ENCODE peak calls at places on chromosomes 4 and X, in five cellular contexts. K, U, S, F and E are unnamed samples.

GRCh38 chr4:39323836-39324235 is 42.3 kb downstream of the RFC1 start:
- DNase-seq in K (no peak), U (no peak), S (no peak), F (no peak), E (no peak)

GRCh38 chrX:112688242-112688641 is 8.5 kb upstream of the LHFPL1 start:
- DNase-seq in K (no peak), U (no peak), S (no peak), F (no peak), E (no peak)

GRCh38 chr4:134622194-134622593 is 420.6 kb upstream of the PABPC4L start:
- DNase-seq in K (no peak), U (no peak), S (peak), F (no peak), E (no peak)

GRCh38 chr4:6657242-6658203 is 17.0 kb downstream of the MRFAP1 start:
- DNase-seq in K (no peak), U (no peak), S (no peak), F (no peak), E (no peak)

GRCh38 chr4:184475096-184475461 is 729 bp upstream of the IRF2 start:
- DNase-seq in K (no peak), U (peak), S (peak), F (peak), E (peak)

GRCh38 chr4:139245590-139245989 is 34.4 kb downstream of the MGARP start:
- DNase-seq in K (no peak), U (no peak), S (no peak), F (peak), E (no peak)

GRCh38 chr4:1851575-1852415 is 4.2 kb downstream of the LETM1 start:
- DNase-seq in K (no peak), U (no peak), S (no peak), F (no peak), E (no peak)

GRCh38 chrX:140292188-140292587 is 212.7 kb downstream of the SOX3 start:
- DNase-seq in K (no peak), U (no peak), S (no peak), F (no peak), E (no peak)

GRCh38 chr4:5770051-5770450 is 59.0 kb downstream of the EVC start:
- DNase-seq in K (no peak), U (peak), S (no peak), F (no peak), E (no peak)

GRCh38 chr4:145735330-145735638 is 55.3 kb downstream of the C4orf51 start:
- DNase-seq in K (no peak), U (no peak), S (peak), F (peak), E (no peak)

GRCh38 chr4:181688416-181688815 is 554.8 kb upstream of the TENM3 start:
- DNase-seq in K (no peak), U (no peak), S (no peak), F (peak), E (no peak)

GRCh38 chrX:105981772-105982485 is 56.6 kb downstream of the SERPINA7 start:
- DNase-seq in K (no peak), U (no peak), S (no peak), F (no peak), E (no peak)

GRCh38 chr4:152805071-152805650 is 25.4 kb downstream of the ARFIP1 start:
- DNase-seq in K (no peak), U (no peak), S (no peak), F (no peak), E (no peak)

GRCh38 chrX:11105080-11105479 is 6.1 kb upstream of the HCCS start:
- DNase-seq in K (no peak), U (no peak), S (peak), F (peak), E (no peak)

GRCh38 chr4:38757945-38758344 is 24.8 kb downstream of the TLR10 start:
- DNase-seq in K (no peak), U (no peak), S (no peak), F (no peak), E (peak)

GRCh38 chr4:164648151-164648848 is 105.6 kb upstream of the SMIM31 start:
- DNase-seq in K (no peak), U (no peak), S (no peak), F (peak), E (no peak)

GRCh38 chr4:41178372-41179085 is 35.8 kb downstream of the APBB2 start:
- DNase-seq in K (no peak), U (no peak), S (peak), F (peak), E (peak)

GRCh38 chr4:24164054-24164453 is 274.2 kb upstream of the PPARGC1A start:
- DNase-seq in K (no peak), U (no peak), S (peak), F (peak), E (no peak)

GRCh38 chr4:5067908-5068307 is 16.6 kb downstream of the STK32B start:
- DNase-seq in K (no peak), U (no peak), S (no peak), F (no peak), E (no peak)

GRCh38 chr4:102430511-102430910 is 70.6 kb upstream of the NFKB1 start:
- DNase-seq in K (no peak), U (no peak), S (peak), F (peak), E (no peak)

GRCh38 chr4:47930971-47931804 is 16.8 kb upstream of the NFXL1 start:
- DNase-seq in K (no peak), U (no peak), S (no peak), F (peak), E (no peak)

GRCh38 chrX:43969504-43970501 is 3.4 kb downstream of the NDP start:
- DNase-seq in K (no peak), U (no peak), S (peak), F (peak), E (peak)

GRCh38 chr4:28709821-28710330 is 1849.2 kb downstream of the STIM2 start:
- DNase-seq in K (no peak), U (no peak), S (peak), F (peak), E (peak)

GRCh38 chr4:103008875-103009729 is 10.4 kb downstream of the SLC9B1 start:
- DNase-seq in K (no peak), U (no peak), S (peak), F (peak), E (peak)

GRCh38 chr4:181745933-181746627 is 497.1 kb upstream of the TENM3 start:
- DNase-seq in K (no peak), U (no peak), S (no peak), F (no peak), E (no peak)

GRCh38 chr4:6369924-6370645 is 100.4 kb downstream of the WFS1 start:
- DNase-seq in K (no peak), U (no peak), S (no peak), F (no peak), E (no peak)

GRCh38 chr4:40196724-40197281 is at the start of gene RHOH:
- DNase-seq in K (peak), U (no peak), S (no peak), F (no peak), E (peak)

GRCh38 chrX:18537068-18537467 is 111.7 kb downstream of the CDKL5 start:
- DNase-seq in K (no peak), U (no peak), S (no peak), F (no peak), E (no peak)

GRCh38 chr4:112472318-112472717 is 43.7 kb downstream of the NEUROG2 start:
- DNase-seq in K (no peak), U (no peak), S (no peak), F (no peak), E (no peak)